ENCODE peak calls at places on chromosomes 5 and 9, in seven cellular contexts. N is HL-60; A is SHP77; Q is stimulated activated CD8-positive, alpha-beta memory T cell treated with anti-CD3 and anti-CD28 coated beads, Interleukin-15, amount 100 ng/mL, for 4 hours; I is NCI-H1436; U is NCI-H2029; F is mucosa of gallbladder. E is an unnamed sample.

GRCh38 chr9:34744295-34745221 is 34.6 kb upstream of the CCL21 start:
- DNase-seq in N (no peak), A (peak), Q (no peak), I (no peak), U (peak), F (peak), E (no peak)

GRCh38 chr9:33817327-33818166 is 587 bp downstream of the UBE2R2 start:
- DNase-seq in N (peak), A (peak), Q (peak), I (peak), U (peak), F (peak), E (no peak)

GRCh38 chr9:137071282-137071681 is 925 bp upstream of the SAPCD2 start:
- DNase-seq in N (no peak), A (no peak), Q (no peak), I (no peak), U (no peak), F (no peak), E (no peak)

GRCh38 chr5:16596541-16596940 is 20.3 kb downstream of the RETREG1 start:
- DNase-seq in N (no peak), A (no peak), Q (no peak), I (no peak), U (no peak), F (no peak), E (no peak)

GRCh38 chr5:142994242-142994641 is 224.1 kb downstream of the ARHGAP26 start:
- DNase-seq in N (no peak), A (no peak), Q (no peak), I (no peak), U (no peak), F (no peak), E (no peak)

GRCh38 chr9:95270790-95271189 is 46.7 kb downstream of the FANCC start:
- DNase-seq in N (no peak), A (no peak), Q (no peak), I (no peak), U (no peak), F (no peak), E (no peak)

GRCh38 chr9:124342402-124342945 is 72.8 kb downstream of the PSMB7 start:
- DNase-seq in N (no peak), A (no peak), Q (no peak), I (no peak), U (no peak), F (no peak), E (no peak)

GRCh38 chr9:22244141-22245011 is 202.2 kb upstream of the DMRTA1 start:
- DNase-seq in N (peak), A (no peak), Q (no peak), I (peak), U (peak), F (no peak), E (peak)

GRCh38 chr5:176778921-176779465 is 31.4 kb upstream of the UNC5A start:
- DNase-seq in N (no peak), A (no peak), Q (no peak), I (no peak), U (no peak), F (no peak), E (no peak)

GRCh38 chr9:22363421-22363887 is 83.2 kb upstream of the DMRTA1 start:
- DNase-seq in N (no peak), A (no peak), Q (no peak), I (no peak), U (no peak), F (no peak), E (no peak)

GRCh38 chr5:116686438-116686837 is 111.8 kb upstream of the SEMA6A start:
- DNase-seq in N (no peak), A (no peak), Q (no peak), I (no peak), U (no peak), F (no peak), E (no peak)

GRCh38 chr5:178399723-178400115 is 167.1 kb upstream of the PHYKPL start:
- DNase-seq in N (no peak), A (no peak), Q (no peak), I (no peak), U (no peak), F (no peak), E (no peak)

GRCh38 chr9:99349870-99350269 is 127.8 kb downstream of the SEC61B start:
- DNase-seq in N (no peak), A (no peak), Q (no peak), I (no peak), U (no peak), F (no peak), E (no peak)

E was measured in NCI-H774.